ENCODE peak calls at places on chromosome 12, in nine cellular contexts. R is GM23248; S is CD4-positive, alpha-beta T cell; U is RWPE1; Y is hepatic stellate cell; Q is mesendoderm; P is RPMI8226; E is stomach; W is brain microvascular endothelial cell. L is an unnamed sample.

GRCh38 chr12:124928095-124928911 is 13.9 kb upstream of the UBC start:
- DNase-seq in R (peak; percentile 38), S (no peak), U (peak; percentile 92), Y (no peak), Q (no peak), P (no peak), E (peak; percentile 81), W (peak; percentile 76), L (peak; percentile 29)

GRCh38 chr12:71589478-71589881 is 74.2 kb downstream of the ZFC3H1 start:
- DNase-seq in R (peak; percentile 37), S (no peak), U (no peak), Y (no peak), Q (no peak), P (peak; percentile 64), E (no peak), W (no peak), L (no peak)

GRCh38 chr12:62760779-62761178 is 174.2 kb downstream of the PPM1H start:
- DNase-seq in R (no peak), S (no peak), U (no peak), Y (no peak), Q (peak; percentile 76), P (no peak), E (no peak), W (peak; percentile 12), L (no peak)

GRCh38 chr12:68420225-68421008 is 88.3 kb upstream of the MDM1 start:
- DNase-seq in R (peak; percentile 77), S (no peak), U (no peak), Y (no peak), Q (no peak), P (no peak), E (no peak), W (peak; percentile 53), L (no peak)

GRCh38 chr12:95607642-95608041 is 56.4 kb upstream of the USP44 start:
- DNase-seq in R (no peak), S (no peak), U (no peak), Y (no peak), Q (no peak), P (no peak), E (no peak), W (no peak), L (no peak)

GRCh38 chr12:129693731-129694130 is 210.1 kb downstream of the TMEM132D start:
- DNase-seq in R (no peak), S (no peak), U (no peak), Y (no peak), Q (no peak), P (no peak), E (no peak), W (no peak), L (no peak)

GRCh38 chr12:81015510-81015909 is 62.4 kb upstream of the ACSS3 start:
- DNase-seq in R (no peak), S (no peak), U (no peak), Y (no peak), Q (peak; percentile 10), P (no peak), E (no peak), W (peak; percentile 29), L (no peak)

GRCh38 chr12:116426391-116427136 is 132.6 kb upstream of the MAP1LC3B2 start:
- DNase-seq in R (peak; percentile 98), S (no peak), U (peak; percentile 93), Y (peak; percentile 96), Q (peak; percentile 100), P (no peak), E (no peak), W (peak; percentile 97), L (no peak)

GRCh38 chr12:132317233-132317938 is 12.0 kb downstream of the GALNT9 start:
- DNase-seq in R (no peak), S (no peak), U (no peak), Y (no peak), Q (no peak), P (no peak), E (no peak), W (no peak), L (no peak)

GRCh38 chr12:56488041-56488955 is at the start of gene GLS2:
- DNase-seq in R (peak; percentile 85), S (peak; percentile 73), U (peak; percentile 94), Y (peak; percentile 96), Q (peak; percentile 81), P (peak; percentile 86), E (peak; percentile 80), W (peak; percentile 75), L (peak; percentile 74)

GRCh38 chr12:105467710-105468366 is 137.3 kb downstream of the C12orf75 start:
- DNase-seq in R (no peak), S (no peak), U (no peak), Y (no peak), Q (no peak), P (no peak), E (no peak), W (no peak), L (no peak)

GRCh38 chr12:95258146-95258545 is 40.5 kb downstream of the VEZT start:
- DNase-seq in R (peak; percentile 24), S (no peak), U (peak; percentile 26), Y (no peak), Q (no peak), P (no peak), E (no peak), W (peak; percentile 9), L (no peak)

GRCh38 chr12:92987846-92988621 is 58.9 kb upstream of the EEA1 start:
- DNase-seq in R (no peak), S (no peak), U (no peak), Y (no peak), Q (peak; percentile 97), P (peak; percentile 80), E (no peak), W (no peak), L (no peak)

GRCh38 chr12:132444283-132444682 is 45.7 kb upstream of the FBRSL1 start:
- DNase-seq in R (no peak), S (no peak), U (no peak), Y (no peak), Q (no peak), P (no peak), E (no peak), W (no peak), L (no peak)

GRCh38 chr12:122079038-122079531 is 529 bp downstream of the MLXIP start:
- DNase-seq in R (peak; percentile 66), S (no peak), U (no peak), Y (peak; percentile 24), Q (peak; percentile 66), P (peak; percentile 47), E (peak; percentile 44), W (no peak), L (no peak)

GRCh38 chr12:104165801-104166200 is 27.8 kb upstream of the NFYB start:
- DNase-seq in R (no peak), S (no peak), U (no peak), Y (no peak), Q (no peak), P (no peak), E (no peak), W (no peak), L (no peak)

GRCh38 chr12:119802472-119802871 is 74.6 kb downstream of the CIT start:
- DNase-seq in R (peak; percentile 90), S (no peak), U (no peak), Y (no peak), Q (peak; percentile 11), P (no peak), E (no peak), W (no peak), L (no peak)

GRCh38 chr12:20946732-20947131 is 136.2 kb downstream of the SLCO1B3 start:
- DNase-seq in R (peak; percentile 40), S (no peak), U (no peak), Y (no peak), Q (peak; percentile 57), P (peak; percentile 61), E (no peak), W (peak; percentile 32), L (no peak)

GRCh38 chr12:19409376-19409775 is 29.9 kb upstream of the AEBP2 start:
- DNase-seq in R (peak; percentile 3), S (no peak), U (no peak), Y (no peak), Q (peak; percentile 37), P (no peak), E (no peak), W (no peak), L (no peak)

GRCh38 chr12:43551971-43552559 is at the start of gene ADAMTS20:
- DNase-seq in R (peak; percentile 40), S (no peak), U (no peak), Y (peak; percentile 15), Q (peak; percentile 93), P (peak; percentile 6), E (no peak), W (no peak), L (no peak)

GRCh38 chr12:119671070-119671469 is 3.1 kb downstream of the PRKAB1 start:
- DNase-seq in R (no peak), S (no peak), U (no peak), Y (no peak), Q (no peak), P (no peak), E (no peak), W (no peak), L (no peak)

GRCh38 chr12:68446896-68447806 is 115.0 kb upstream of the MDM1 start:
- DNase-seq in R (peak; percentile 35), S (no peak), U (no peak), Y (no peak), Q (peak; percentile 72), P (no peak), E (no peak), W (no peak), L (no peak)

GRCh38 chr12:48169011-48169410 is 11.7 kb upstream of the ASB8 start:
- DNase-seq in R (no peak), S (no peak), U (no peak), Y (no peak), Q (no peak), P (no peak), E (no peak), W (no peak), L (no peak)

GRCh38 chr12:40075458-40075857 is 30.4 kb downstream of the SLC2A13 start:
- DNase-seq in R (no peak), S (no peak), U (no peak), Y (no peak), Q (no peak), P (no peak), E (no peak), W (no peak), L (no peak)